ENCODE peak calls at places on chromosome 2, in eight cellular contexts. F is A549, T is transverse colon, A is endothelial cell of umbilical vein, N is sigmoid colon, C is gastrocnemius medialis, J is right lobe of liver, O is tibial nerve. E is an unnamed sample.

GRCh38 chr2:232543928-232544631 is 4.6 kb downstream of the CHRNG start:
- DNase-seq in F (no peak), T (no peak), A (no peak), N (peak), C (no peak), J (no peak), O (no peak), E (no peak)

GRCh38 chr2:106096446-106097369 is 97.4 kb downstream of the UXS1 start:
- DNase-seq in F (no peak), T (no peak), A (no peak), N (no peak), C (no peak), J (no peak), O (no peak), E (no peak)

GRCh38 chr2:202339052-202339870 is 36.9 kb upstream of the BMPR2 start:
- DNase-seq in F (peak), T (no peak), A (peak), N (no peak), C (no peak), J (no peak), O (no peak), E (no peak)

GRCh38 chr2:68653538-68653982 is 10.2 kb downstream of the PROKR1 start:
- DNase-seq in F (no peak), T (peak), A (peak), N (no peak), C (no peak), J (no peak), O (no peak), E (no peak)

GRCh38 chr2:100730290-100730868 is 89.6 kb upstream of the NPAS2 start:
- DNase-seq in F (peak), T (peak), A (peak), N (peak), C (peak), J (peak), O (no peak), E (peak)

GRCh38 chr2:205947621-205948495 is 138.1 kb downstream of the INO80D start:
- DNase-seq in F (peak), T (peak), A (peak), N (peak), C (peak), J (peak), O (peak), E (peak)

GRCh38 chr2:16900405-16901025 is 234.9 kb upstream of the CYRIA start:
- DNase-seq in F (no peak), T (no peak), A (no peak), N (no peak), C (no peak), J (peak), O (no peak), E (peak)

GRCh38 chr2:184302506-184302905 is 295.8 kb upstream of the ZNF804A start:
- DNase-seq in F (no peak), T (no peak), A (no peak), N (no peak), C (no peak), J (no peak), O (no peak), E (no peak)

GRCh38 chr2:177531706-177532105 is 139.1 kb downstream of the AGPS start:
- DNase-seq in F (no peak), T (no peak), A (no peak), N (no peak), C (no peak), J (no peak), O (no peak), E (no peak)

GRCh38 chr2:88263861-88264260 is 93.7 kb downstream of the THNSL2 start:
- DNase-seq in F (no peak), T (no peak), A (no peak), N (no peak), C (no peak), J (no peak), O (no peak), E (no peak)

GRCh38 chr2:58976374-58977055 is 735.4 kb upstream of the FANCL start:
- DNase-seq in F (no peak), T (no peak), A (no peak), N (no peak), C (no peak), J (no peak), O (no peak), E (no peak)

GRCh38 chr2:198968585-198968984 is 489.2 kb downstream of the SATB2 start:
- DNase-seq in F (no peak), T (peak), A (no peak), N (no peak), C (no peak), J (no peak), O (no peak), E (no peak)

GRCh38 chr2:140861666-140862065 is 1269.2 kb downstream of the LRP1B start:
- DNase-seq in F (no peak), T (no peak), A (no peak), N (no peak), C (no peak), J (no peak), O (no peak), E (no peak)

GRCh38 chr2:17422066-17422465 is 96.2 kb downstream of the RAD51AP2 start:
- DNase-seq in F (no peak), T (no peak), A (no peak), N (no peak), C (no peak), J (no peak), O (no peak), E (no peak)

GRCh38 chr2:141611143-141611571 is 519.7 kb downstream of the LRP1B start:
- DNase-seq in F (no peak), T (no peak), A (peak), N (no peak), C (no peak), J (no peak), O (no peak), E (peak)

GRCh38 chr2:105771841-105772240 is 27.1 kb downstream of the NCK2 start:
- DNase-seq in F (no peak), T (no peak), A (peak), N (no peak), C (no peak), J (no peak), O (no peak), E (no peak)

GRCh38 chr2:54665436-54665856 is 58.0 kb upstream of the EML6 start:
- DNase-seq in F (no peak), T (peak), A (peak), N (no peak), C (no peak), J (no peak), O (no peak), E (peak)

GRCh38 chr2:103249462-103249861 is 487.6 kb downstream of the TMEM182 start:
- DNase-seq in F (no peak), T (no peak), A (no peak), N (no peak), C (no peak), J (no peak), O (no peak), E (no peak)

GRCh38 chr2:113407446-113408099 is 29.9 kb upstream of the ZNG1B start:
- DNase-seq in F (peak), T (no peak), A (no peak), N (no peak), C (no peak), J (no peak), O (no peak), E (no peak)

GRCh38 chr2:158491072-158491471 is 34.3 kb downstream of the PKP4 start:
- DNase-seq in F (no peak), T (no peak), A (no peak), N (no peak), C (no peak), J (no peak), O (no peak), E (no peak)

GRCh38 chr2:101145406-101145805 is 5.8 kb downstream of the TBC1D8 start:
- DNase-seq in F (no peak), T (no peak), A (no peak), N (no peak), C (no peak), J (no peak), O (no peak), E (no peak)

GRCh38 chr2:163554864-163555263 is 180.9 kb downstream of the FIGN start:
- DNase-seq in F (no peak), T (no peak), A (no peak), N (no peak), C (no peak), J (no peak), O (no peak), E (no peak)

GRCh38 chr2:74502147-74502719 is 2.8 kb upstream of the LBX2 start:
- DNase-seq in F (no peak), T (peak), A (no peak), N (no peak), C (no peak), J (peak), O (no peak), E (peak)

DNA sequence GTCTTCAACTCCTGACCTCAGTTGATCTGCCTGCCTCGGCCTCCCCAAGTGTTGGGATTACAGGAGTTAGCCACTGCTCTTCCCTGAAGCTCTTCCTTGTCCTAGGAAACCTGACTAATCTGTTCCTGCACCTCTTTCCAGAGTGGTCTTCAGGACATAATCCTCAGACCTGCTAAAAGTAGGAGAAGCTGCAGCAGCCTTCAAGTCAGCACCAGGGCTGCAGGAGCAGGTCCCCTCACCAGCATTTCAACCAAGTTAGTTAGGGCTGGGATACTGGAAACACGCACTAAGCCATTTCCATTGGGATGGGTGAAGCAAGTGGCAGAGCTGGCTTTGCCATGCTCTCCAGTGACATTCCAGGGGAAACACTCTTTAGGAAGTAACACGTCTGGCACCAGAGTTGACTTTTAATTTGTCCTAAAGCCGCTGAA is 9.9 kb downstream of the NCL start:
- DNase-seq in F (no peak), T (no peak), A (no peak), N (no peak), C (no peak), J (peak), O (no peak), E (no peak)
- TF ChIP-seq POLR2A in F (no peak), T (no peak), A (no peak), N (no peak), C (no peak), J (no peak), O (no peak), E (no peak)

GRCh38 chr2:183035298-183035953 is 2.8 kb downstream of the NCKAP1 start:
- DNase-seq in F (no peak), T (no peak), A (no peak), N (no peak), C (no peak), J (no peak), O (no peak), E (peak)

GRCh38 chr2:183038341-183039300 is at the start of gene NCKAP1:
- DNase-seq in F (peak), T (peak), A (peak), N (peak), C (peak), J (peak), O (peak), E (peak)

GRCh38 chr2:183035954-183036669 is 2.1 kb downstream of the NCKAP1 start:
- DNase-seq in F (no peak), T (no peak), A (peak), N (no peak), C (no peak), J (no peak), O (no peak), E (peak)

GRCh38 chr2:183037660-183038340 is 457 bp downstream of the NCKAP1 start:
- DNase-seq in F (no peak), T (peak), A (no peak), N (peak), C (peak), J (peak), O (peak), E (peak)

DNA sequence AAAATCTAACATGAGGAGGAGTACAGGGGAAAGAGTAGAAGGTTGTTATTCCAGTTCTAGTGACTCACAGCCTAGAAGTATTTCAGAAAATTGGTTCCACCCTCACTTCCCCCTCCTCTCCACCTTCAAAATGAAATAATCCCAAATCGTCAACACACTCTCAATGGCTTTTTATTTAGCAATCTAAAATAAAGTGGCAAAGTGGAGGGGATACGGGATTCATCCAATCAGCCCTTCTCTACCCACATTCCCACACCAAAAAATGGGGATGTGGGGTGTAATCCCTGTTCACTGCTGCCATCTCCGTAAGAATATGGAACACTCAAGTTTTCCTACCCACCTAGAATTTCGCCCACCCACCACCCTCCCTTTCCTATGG is 987 bp downstream of the NCKAP1 start:
- DNase-seq in F (no peak), T (no peak), A (peak), N (no peak), C (no peak), J (no peak), O (no peak), E (peak)
- TF ChIP-seq POLR2A in F (no peak), T (no peak), A (peak), N (no peak), C (no peak), J (no peak), O (no peak), E (no peak)

GRCh38 chr2:84939426-84940087 is 31.4 kb upstream of the KCMF1 start:
- DNase-seq in F (no peak), T (peak), A (no peak), N (peak), C (no peak), J (no peak), O (no peak), E (no peak)
- TF ChIP-seq POLR2A in F (no peak), T (no peak), A (no peak), N (no peak), C (no peak), J (no peak), O (no peak), E (no peak)

GRCh38 chr2:110206056-110206455 is 1.2 kb upstream of the NPHP1 start:
- DNase-seq in F (no peak), T (no peak), A (no peak), N (no peak), C (peak), J (no peak), O (no peak), E (peak)

GRCh38 chr2:110204408-110205385 is at the start of gene NPHP1:
- DNase-seq in F (peak), T (peak), A (peak), N (peak), C (peak), J (peak), O (peak), E (peak)
- TF ChIP-seq POLR2A in F (peak), T (peak), A (peak), N (no peak), C (peak), J (peak), O (no peak), E (peak)

DNA sequence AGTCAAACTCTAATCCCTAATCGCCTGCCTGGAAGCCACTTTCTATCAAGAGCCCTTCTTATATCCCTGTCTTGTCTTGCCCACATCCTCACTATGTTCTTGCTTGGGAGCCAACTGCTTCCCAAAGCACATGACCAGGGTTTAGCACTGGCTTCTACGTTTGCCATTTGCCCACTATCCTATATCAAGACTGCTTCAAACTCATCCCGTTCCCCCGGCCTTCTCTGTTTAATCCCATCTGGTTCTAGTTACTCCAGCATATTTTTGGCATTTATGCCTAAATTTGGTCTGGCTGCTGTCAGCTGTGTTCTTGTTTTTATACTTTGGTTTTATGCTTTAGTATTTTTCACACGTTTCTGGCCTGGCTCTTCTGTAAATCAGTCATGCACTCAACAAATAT is 40.2 kb downstream of the POLR1A start:
- DNase-seq in F (no peak), T (no peak), A (no peak), N (no peak), C (no peak), J (no peak), O (no peak), E (no peak)
- TF ChIP-seq POLR2A in F (no peak), T (no peak), A (no peak), N (no peak), C (no peak), J (no peak), O (no peak), E (no peak)